ENCODE peak calls at places on chromosomes 6 and 20, in seven cellular contexts. J is HTR-8/SVneo, I is left cardiac atrium, Z is HepG2, M is cardiac muscle cell, N is nucleus accumbens, F is NCI-H774. Y is an unnamed sample.

GRCh38 chr6:16659471-16660156 is 101.6 kb downstream of the ATXN1 start:
- DNase-seq in J (no peak), I (no peak), Z (no peak), M (no peak), N (no peak), F (no peak), Y (no peak)

GRCh38 chr20:25046736-25047666 is 10.9 kb downstream of the ACSS1 start:
- DNase-seq in J (no peak), I (no peak), Z (no peak), M (no peak), N (no peak), F (no peak), Y (no peak)

GRCh38 chr6:2021713-2022125 is 223.7 kb downstream of the GMDS start:
- DNase-seq in J (no peak), I (peak), Z (no peak), M (no peak), N (peak), F (peak), Y (no peak)

GRCh38 chr6:8131265-8131897 is 29.0 kb upstream of the EEF1E1 start:
- DNase-seq in J (peak), I (peak), Z (peak), M (peak), N (peak), F (peak), Y (peak)

GRCh38 chr6:75081047-75081446 is 124.8 kb downstream of the COL12A1 start:
- DNase-seq in J (no peak), I (no peak), Z (no peak), M (no peak), N (no peak), F (no peak), Y (no peak)

GRCh38 chr6:135985471-135985870 is 134.0 kb downstream of the PDE7B start:
- DNase-seq in J (no peak), I (no peak), Z (no peak), M (no peak), N (no peak), F (no peak), Y (no peak)

GRCh38 chr20:47956261-47956995 is 171.1 kb upstream of the SULF2 start:
- DNase-seq in J (no peak), I (peak), Z (no peak), M (no peak), N (no peak), F (no peak), Y (no peak)

GRCh38 chr6:154257074-154257473 is 99.5 kb downstream of the IPCEF1 start:
- DNase-seq in J (no peak), I (no peak), Z (no peak), M (no peak), N (no peak), F (no peak), Y (no peak)

GRCh38 chr20:24743641-24744040 is 205.4 kb upstream of the CST7 start:
- DNase-seq in J (no peak), I (no peak), Z (no peak), M (no peak), N (no peak), F (no peak), Y (no peak)

GRCh38 chr20:62274332-62275262 is 28.2 kb upstream of the ADRM1 start:
- DNase-seq in J (no peak), I (no peak), Z (no peak), M (no peak), N (peak), F (no peak), Y (no peak)

GRCh38 chr6:35745480-35745879 is 8.6 kb downstream of the ARMC12 start:
- DNase-seq in J (no peak), I (no peak), Z (no peak), M (no peak), N (no peak), F (no peak), Y (no peak)